ENCODE peak calls at places on chromosomes 13 and 19, in eight cellular contexts. One of them, this sample, is unnamed.

GRCh38 chr13:43346427-43346826 is 323.0 kb downstream of the DNAJC15 start:
- DNase-seq in H1: no peak
- DNase-seq in upper lobe of left lung: no peak
- DNase-seq in stomach: no peak
- DNase-seq in SK-N-SH: peak
- DNase-seq in K562: no peak
- DNase-seq in transverse colon: no peak
- DNase-seq in tibial nerve: no peak
- DNase-seq in this sample: no peak

GRCh38 chr19:51448011-51448744 is 10.1 kb downstream of the SIGLEC8 start:
- DNase-seq in K562: no peak
- DNase-seq in tibial nerve: no peak
- DNase-seq in SK-N-SH: no peak
- DNase-seq in transverse colon: no peak
- DNase-seq in H1: no peak
- DNase-seq in stomach: no peak
- DNase-seq in upper lobe of left lung: no peak
- DNase-seq in this sample: no peak

GRCh38 chr13:48580185-48580803 is 47.4 kb upstream of the RCBTB2 start:
- DNase-seq in transverse colon: peak
- DNase-seq in H1: no peak
- DNase-seq in tibial nerve: peak
- DNase-seq in stomach: peak
- DNase-seq in SK-N-SH: peak
- DNase-seq in upper lobe of left lung: no peak
- DNase-seq in K562: peak
- DNase-seq in this sample: peak

GRCh38 chr19:28396259-28396940 is 816.6 kb downstream of the UQCRFS1 start:
- DNase-seq in H1: no peak
- DNase-seq in tibial nerve: no peak
- DNase-seq in SK-N-SH: no peak
- DNase-seq in K562: peak
- DNase-seq in stomach: no peak
- DNase-seq in transverse colon: no peak
- DNase-seq in upper lobe of left lung: no peak
- DNase-seq in this sample: no peak

GRCh38 chr19:31285744-31286143 is 63.5 kb downstream of the TSHZ3 start:
- DNase-seq in K562: no peak
- DNase-seq in tibial nerve: no peak
- DNase-seq in stomach: no peak
- DNase-seq in transverse colon: no peak
- DNase-seq in upper lobe of left lung: no peak
- DNase-seq in SK-N-SH: no peak
- DNase-seq in H1: no peak
- DNase-seq in this sample: peak

GRCh38 chr13:73254827-73255226 is 196.0 kb downstream of the KLF5 start:
- DNase-seq in upper lobe of left lung: no peak
- DNase-seq in stomach: no peak
- DNase-seq in K562: no peak
- DNase-seq in tibial nerve: no peak
- DNase-seq in SK-N-SH: no peak
- DNase-seq in transverse colon: no peak
- DNase-seq in H1: no peak
- DNase-seq in this sample: no peak

GRCh38 chr19:20238025-20238623 is 71.1 kb downstream of the ZNF486 start:
- DNase-seq in upper lobe of left lung: peak
- DNase-seq in SK-N-SH: peak
- DNase-seq in tibial nerve: peak
- DNase-seq in transverse colon: peak
- DNase-seq in H1: peak
- DNase-seq in stomach: peak
- DNase-seq in K562: peak
- DNase-seq in this sample: peak

GRCh38 chr13:59982631-59983382 is 180.9 kb downstream of the DIAPH3 start:
- DNase-seq in tibial nerve: no peak
- DNase-seq in transverse colon: no peak
- DNase-seq in stomach: no peak
- DNase-seq in H1: no peak
- DNase-seq in upper lobe of left lung: no peak
- DNase-seq in SK-N-SH: no peak
- DNase-seq in K562: no peak
- DNase-seq in this sample: no peak

GRCh38 chr13:20901668-20902437 is 693 bp downstream of the XPO4 start:
- DNase-seq in K562: peak
- DNase-seq in transverse colon: peak
- DNase-seq in SK-N-SH: peak
- DNase-seq in stomach: no peak
- DNase-seq in tibial nerve: no peak
- DNase-seq in H1: no peak
- DNase-seq in upper lobe of left lung: peak
- DNase-seq in this sample: no peak

DNA sequence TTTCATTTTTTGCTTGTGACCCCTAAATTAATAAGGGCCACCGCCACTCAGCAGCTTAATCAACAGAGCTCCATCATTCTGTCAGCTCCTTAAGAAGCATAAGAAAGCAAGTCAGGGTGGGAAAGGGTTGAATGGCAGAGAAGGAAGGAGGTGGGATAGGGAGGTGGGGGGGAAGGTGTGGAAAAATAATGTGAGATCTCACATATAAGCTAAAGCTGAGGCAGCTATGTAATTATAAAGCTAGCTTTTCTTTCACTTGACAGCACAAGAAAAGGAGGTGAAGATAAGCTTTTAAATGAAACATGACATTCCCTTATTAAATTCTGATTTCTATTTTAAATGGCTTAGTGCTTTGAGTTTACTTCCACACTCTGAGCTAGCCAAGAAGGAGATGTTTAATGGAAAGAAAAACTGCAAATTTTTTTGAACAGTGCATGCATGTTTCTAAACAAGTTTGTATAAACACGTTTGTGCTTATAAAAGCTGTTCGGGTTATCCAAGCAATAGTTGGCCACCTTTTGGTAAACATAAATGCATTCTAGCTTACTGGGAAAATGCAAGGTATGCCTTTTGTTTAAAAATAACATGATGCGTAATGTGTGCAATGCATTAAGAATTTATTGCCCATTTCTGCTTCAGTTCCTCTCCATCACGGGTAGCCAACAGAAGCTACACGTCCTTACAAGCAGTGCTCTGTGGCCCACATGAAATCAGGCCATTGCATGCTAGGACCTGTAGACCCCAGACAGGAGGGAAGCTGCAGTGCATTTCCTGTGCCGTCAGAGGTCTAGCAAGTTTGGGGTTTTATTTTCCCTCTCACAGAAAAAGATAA is 96.2 kb downstream of the LHFPL6 start:
- DNase-seq in stomach: no peak
- DNase-seq in transverse colon: no peak
- DNase-seq in SK-N-SH: no peak
- DNase-seq in H1: no peak
- DNase-seq in tibial nerve: no peak
- DNase-seq in K562: no peak
- DNase-seq in upper lobe of left lung: no peak
- DNase-seq in this sample: no peak
- TF ChIP-seq EP300 in stomach: no peak
- TF ChIP-seq EP300 in transverse colon: no peak
- TF ChIP-seq EP300 in SK-N-SH: no peak
- TF ChIP-seq EP300 in H1: no peak
- TF ChIP-seq EP300 in tibial nerve: no peak
- TF ChIP-seq EP300 in K562: no peak
- TF ChIP-seq EP300 in upper lobe of left lung: no peak
- TF ChIP-seq EP300 in this sample: no peak

GRCh38 chr19:52735734-52736133 is 890 bp upstream of the ZNF611 start:
- DNase-seq in tibial nerve: peak
- DNase-seq in SK-N-SH: no peak
- DNase-seq in transverse colon: peak
- DNase-seq in stomach: peak
- DNase-seq in K562: no peak
- DNase-seq in H1: peak
- DNase-seq in upper lobe of left lung: peak
- DNase-seq in this sample: peak
- TF ChIP-seq EP300 in tibial nerve: no peak
- TF ChIP-seq EP300 in SK-N-SH: no peak
- TF ChIP-seq EP300 in transverse colon: no peak
- TF ChIP-seq EP300 in stomach: no peak
- TF ChIP-seq EP300 in K562: no peak
- TF ChIP-seq EP300 in H1: no peak
- TF ChIP-seq EP300 in upper lobe of left lung: peak
- TF ChIP-seq EP300 in this sample: no peak

GRCh38 chr19:17797397-17798201 is 2.7 kb downstream of the B3GNT3 start:
- DNase-seq in H1: no peak
- DNase-seq in transverse colon: peak
- DNase-seq in tibial nerve: no peak
- DNase-seq in K562: no peak
- DNase-seq in stomach: peak
- DNase-seq in SK-N-SH: peak
- DNase-seq in upper lobe of left lung: no peak
- DNase-seq in this sample: no peak
- TF ChIP-seq EP300 in H1: no peak
- TF ChIP-seq EP300 in transverse colon: peak
- TF ChIP-seq EP300 in tibial nerve: no peak
- TF ChIP-seq EP300 in K562: no peak
- TF ChIP-seq EP300 in stomach: no peak
- TF ChIP-seq EP300 in SK-N-SH: no peak
- TF ChIP-seq EP300 in upper lobe of left lung: no peak
- TF ChIP-seq EP300 in this sample: no peak

GRCh38 chr19:47267350-47267759 is 7.3 kb upstream of the INAFM1 start:
- DNase-seq in upper lobe of left lung: no peak
- DNase-seq in transverse colon: no peak
- DNase-seq in tibial nerve: no peak
- DNase-seq in H1: no peak
- DNase-seq in K562: no peak
- DNase-seq in stomach: no peak
- DNase-seq in SK-N-SH: no peak
- DNase-seq in this sample: no peak
- TF ChIP-seq EP300 in upper lobe of left lung: no peak
- TF ChIP-seq EP300 in transverse colon: no peak
- TF ChIP-seq EP300 in tibial nerve: no peak
- TF ChIP-seq EP300 in H1: no peak
- TF ChIP-seq EP300 in K562: no peak
- TF ChIP-seq EP300 in stomach: no peak
- TF ChIP-seq EP300 in SK-N-SH: no peak
- TF ChIP-seq EP300 in this sample: no peak

This sample was measured in ovary.